ENCODE peak calls at places on chromosome 21, in ten cellular contexts. One of them, this sample, is unnamed.

GRCh38 chr21:35395728-35396127 is 346.6 kb upstream of the RUNX1 start:
- DNase-seq in stimulated activated naive CD4-positive, alpha-beta T cell: no peak
- DNase-seq in activated T-helper 1 cell treated with anti-CD3 and anti-CD28 coated beads, Interleukin-2, amount 50 U/mL, for 16 hours: no peak
- DNase-seq in CD4-positive, alpha-beta T cell: no peak
- DNase-seq in adrenal gland: no peak
- DNase-seq in heart left ventricle: no peak
- DNase-seq in NCI-H345: no peak
- DNase-seq in endothelial cell: no peak
- DNase-seq in tibial nerve: no peak
- DNase-seq in Calu3: no peak
- DNase-seq in this sample: no peak

GRCh38 chr21:43907751-43908150 is 42.7 kb downstream of the AGPAT3 start:
- DNase-seq in tibial nerve: no peak
- DNase-seq in Calu3: no peak
- DNase-seq in endothelial cell: no peak
- DNase-seq in NCI-H345: no peak
- DNase-seq in heart left ventricle: no peak
- DNase-seq in activated T-helper 1 cell treated with anti-CD3 and anti-CD28 coated beads, Interleukin-2, amount 50 U/mL, for 16 hours: no peak
- DNase-seq in CD4-positive, alpha-beta T cell: no peak
- DNase-seq in stimulated activated naive CD4-positive, alpha-beta T cell: no peak
- DNase-seq in adrenal gland: no peak
- DNase-seq in this sample: no peak

GRCh38 chr21:41110664-41111063 is 57.3 kb upstream of the BACE2 start:
- DNase-seq in tibial nerve: no peak
- DNase-seq in heart left ventricle: no peak
- DNase-seq in CD4-positive, alpha-beta T cell: no peak
- DNase-seq in activated T-helper 1 cell treated with anti-CD3 and anti-CD28 coated beads, Interleukin-2, amount 50 U/mL, for 16 hours: no peak
- DNase-seq in stimulated activated naive CD4-positive, alpha-beta T cell: no peak
- DNase-seq in NCI-H345: no peak
- DNase-seq in endothelial cell: no peak
- DNase-seq in adrenal gland: no peak
- DNase-seq in Calu3: no peak
- DNase-seq in this sample: no peak

GRCh38 chr21:44421901-44422840 is 33.1 kb upstream of the LRRC3 start:
- DNase-seq in NCI-H345: no peak
- DNase-seq in adrenal gland: no peak
- DNase-seq in CD4-positive, alpha-beta T cell: no peak
- DNase-seq in stimulated activated naive CD4-positive, alpha-beta T cell: no peak
- DNase-seq in heart left ventricle: peak
- DNase-seq in activated T-helper 1 cell treated with anti-CD3 and anti-CD28 coated beads, Interleukin-2, amount 50 U/mL, for 16 hours: no peak
- DNase-seq in tibial nerve: no peak
- DNase-seq in Calu3: no peak
- DNase-seq in endothelial cell: no peak
- DNase-seq in this sample: no peak

GRCh38 chr21:39367783-39368182 is 18.9 kb upstream of the HMGN1 start:
- DNase-seq in CD4-positive, alpha-beta T cell: no peak
- DNase-seq in tibial nerve: no peak
- DNase-seq in endothelial cell: no peak
- DNase-seq in stimulated activated naive CD4-positive, alpha-beta T cell: no peak
- DNase-seq in NCI-H345: no peak
- DNase-seq in activated T-helper 1 cell treated with anti-CD3 and anti-CD28 coated beads, Interleukin-2, amount 50 U/mL, for 16 hours: no peak
- DNase-seq in heart left ventricle: no peak
- DNase-seq in Calu3: no peak
- DNase-seq in adrenal gland: no peak
- DNase-seq in this sample: no peak

GRCh38 chr21:40445349-40445921 is 401.5 kb downstream of the DSCAM start:
- DNase-seq in endothelial cell: no peak
- DNase-seq in CD4-positive, alpha-beta T cell: no peak
- DNase-seq in NCI-H345: no peak
- DNase-seq in adrenal gland: no peak
- DNase-seq in tibial nerve: no peak
- DNase-seq in heart left ventricle: no peak
- DNase-seq in Calu3: no peak
- DNase-seq in stimulated activated naive CD4-positive, alpha-beta T cell: no peak
- DNase-seq in activated T-helper 1 cell treated with anti-CD3 and anti-CD28 coated beads, Interleukin-2, amount 50 U/mL, for 16 hours: no peak
- DNase-seq in this sample: no peak

GRCh38 chr21:39581414-39581813 is 31.3 kb upstream of the B3GALT5 start:
- DNase-seq in heart left ventricle: no peak
- DNase-seq in endothelial cell: no peak
- DNase-seq in Calu3: no peak
- DNase-seq in tibial nerve: no peak
- DNase-seq in adrenal gland: no peak
- DNase-seq in NCI-H345: no peak
- DNase-seq in activated T-helper 1 cell treated with anti-CD3 and anti-CD28 coated beads, Interleukin-2, amount 50 U/mL, for 16 hours: no peak
- DNase-seq in stimulated activated naive CD4-positive, alpha-beta T cell: no peak
- DNase-seq in CD4-positive, alpha-beta T cell: no peak
- DNase-seq in this sample: no peak

GRCh38 chr21:45593162-45594022 is 50.1 kb upstream of the PCBP3 start:
- DNase-seq in activated T-helper 1 cell treated with anti-CD3 and anti-CD28 coated beads, Interleukin-2, amount 50 U/mL, for 16 hours: no peak
- DNase-seq in NCI-H345: no peak
- DNase-seq in endothelial cell: no peak
- DNase-seq in heart left ventricle: no peak
- DNase-seq in stimulated activated naive CD4-positive, alpha-beta T cell: no peak
- DNase-seq in tibial nerve: no peak
- DNase-seq in CD4-positive, alpha-beta T cell: no peak
- DNase-seq in Calu3: no peak
- DNase-seq in adrenal gland: no peak
- DNase-seq in this sample: no peak

GRCh38 chr21:38721055-38721454 is 84.7 kb upstream of the ETS2 start:
- DNase-seq in CD4-positive, alpha-beta T cell: no peak
- DNase-seq in endothelial cell: no peak
- DNase-seq in heart left ventricle: no peak
- DNase-seq in tibial nerve: no peak
- DNase-seq in Calu3: no peak
- DNase-seq in adrenal gland: no peak
- DNase-seq in activated T-helper 1 cell treated with anti-CD3 and anti-CD28 coated beads, Interleukin-2, amount 50 U/mL, for 16 hours: no peak
- DNase-seq in NCI-H345: no peak
- DNase-seq in stimulated activated naive CD4-positive, alpha-beta T cell: no peak
- DNase-seq in this sample: no peak

GRCh38 chr21:45432575-45433255 is 27.8 kb downstream of the COL18A1 start:
- DNase-seq in NCI-H345: no peak
- DNase-seq in CD4-positive, alpha-beta T cell: no peak
- DNase-seq in heart left ventricle: peak
- DNase-seq in Calu3: no peak
- DNase-seq in adrenal gland: no peak
- DNase-seq in endothelial cell: no peak
- DNase-seq in stimulated activated naive CD4-positive, alpha-beta T cell: no peak
- DNase-seq in tibial nerve: peak
- DNase-seq in activated T-helper 1 cell treated with anti-CD3 and anti-CD28 coated beads, Interleukin-2, amount 50 U/mL, for 16 hours: no peak
- DNase-seq in this sample: no peak

GRCh38 chr21:20627594-20627993 is 370.6 kb upstream of the NCAM2 start:
- DNase-seq in adrenal gland: no peak
- DNase-seq in tibial nerve: no peak
- DNase-seq in Calu3: no peak
- DNase-seq in CD4-positive, alpha-beta T cell: no peak
- DNase-seq in heart left ventricle: no peak
- DNase-seq in activated T-helper 1 cell treated with anti-CD3 and anti-CD28 coated beads, Interleukin-2, amount 50 U/mL, for 16 hours: no peak
- DNase-seq in stimulated activated naive CD4-positive, alpha-beta T cell: no peak
- DNase-seq in NCI-H345: no peak
- DNase-seq in endothelial cell: no peak
- DNase-seq in this sample: no peak

GRCh38 chr21:39867198-39867650 is at the start of gene PCP4:
- DNase-seq in heart left ventricle: no peak
- DNase-seq in NCI-H345: peak
- DNase-seq in tibial nerve: peak
- DNase-seq in endothelial cell: peak
- DNase-seq in activated T-helper 1 cell treated with anti-CD3 and anti-CD28 coated beads, Interleukin-2, amount 50 U/mL, for 16 hours: no peak
- DNase-seq in stimulated activated naive CD4-positive, alpha-beta T cell: no peak
- DNase-seq in CD4-positive, alpha-beta T cell: no peak
- DNase-seq in adrenal gland: peak
- DNase-seq in Calu3: peak
- DNase-seq in this sample: peak

GRCh38 chr21:44802396-44803153 is 955 bp upstream of the UBE2G2 start:
- DNase-seq in activated T-helper 1 cell treated with anti-CD3 and anti-CD28 coated beads, Interleukin-2, amount 50 U/mL, for 16 hours: no peak
- DNase-seq in tibial nerve: no peak
- DNase-seq in heart left ventricle: no peak
- DNase-seq in adrenal gland: no peak
- DNase-seq in Calu3: no peak
- DNase-seq in endothelial cell: no peak
- DNase-seq in CD4-positive, alpha-beta T cell: no peak
- DNase-seq in stimulated activated naive CD4-positive, alpha-beta T cell: no peak
- DNase-seq in NCI-H345: no peak
- DNase-seq in this sample: no peak

GRCh38 chr21:44400791-44401385 is 47.5 kb downstream of the TRPM2 start:
- DNase-seq in tibial nerve: no peak
- DNase-seq in CD4-positive, alpha-beta T cell: no peak
- DNase-seq in heart left ventricle: no peak
- DNase-seq in stimulated activated naive CD4-positive, alpha-beta T cell: no peak
- DNase-seq in Calu3: no peak
- DNase-seq in adrenal gland: no peak
- DNase-seq in NCI-H345: no peak
- DNase-seq in activated T-helper 1 cell treated with anti-CD3 and anti-CD28 coated beads, Interleukin-2, amount 50 U/mL, for 16 hours: no peak
- DNase-seq in endothelial cell: no peak
- DNase-seq in this sample: no peak